ENCODE peak calls at places on chromosomes 4 and X, in five cellular contexts. P is heart left ventricle, S is transverse colon, G is hepatocyte, A is body of pancreas. Q is an unnamed sample.
A peak's percentile ranks its signal among the peaks of the same experiment; 100 is the strongest.

GRCh38 chrX:150886381-150886780 is 12.1 kb downstream of the CD99L2 start:
- DNase-seq in P (no peak), S (no peak), G (no peak), A (no peak), Q (no peak)

GRCh38 chr4:11505225-11505971 is 76.7 kb upstream of the HS3ST1 start:
- DNase-seq in P (no peak), S (peak; percentile 56), G (peak; percentile 68), A (peak; percentile 10), Q (no peak)

GRCh38 chrX:21658152-21658737 is at the start of gene KLHL34:
- DNase-seq in P (peak; percentile 55), S (peak; percentile 8), G (no peak), A (no peak), Q (peak; percentile 43)

GRCh38 chr4:48669086-48669485 is 111.0 kb downstream of the FRYL start:
- DNase-seq in P (no peak), S (peak; percentile 47), G (no peak), A (no peak), Q (no peak)

GRCh38 chrX:97616883-97617510 is 733.3 kb downstream of the RPA4 start:
- DNase-seq in P (no peak), S (no peak), G (peak; percentile 44), A (no peak), Q (no peak)

GRCh38 chr4:182339246-182339645 is 96.0 kb downstream of the TENM3 start:
- DNase-seq in P (no peak), S (no peak), G (peak; percentile 16), A (no peak), Q (no peak)

GRCh38 chr4:15303052-15303641 is 124.7 kb upstream of the C1QTNF7 start:
- DNase-seq in P (no peak), S (no peak), G (peak; percentile 26), A (no peak), Q (no peak)

GRCh38 chr4:67346654-67347053 is 198.6 kb downstream of the CENPC start:
- DNase-seq in P (no peak), S (no peak), G (no peak), A (no peak), Q (no peak)

GRCh38 chr4:168795346-168795745 is 214.7 kb downstream of the CBR4 start:
- DNase-seq in P (no peak), S (no peak), G (no peak), A (no peak), Q (no peak)

GRCh38 chr4:180449395-180449956 is 1793.7 kb upstream of the TENM3 start:
- DNase-seq in P (no peak), S (no peak), G (peak; percentile 74), A (peak; percentile 16), Q (no peak)

DNA sequence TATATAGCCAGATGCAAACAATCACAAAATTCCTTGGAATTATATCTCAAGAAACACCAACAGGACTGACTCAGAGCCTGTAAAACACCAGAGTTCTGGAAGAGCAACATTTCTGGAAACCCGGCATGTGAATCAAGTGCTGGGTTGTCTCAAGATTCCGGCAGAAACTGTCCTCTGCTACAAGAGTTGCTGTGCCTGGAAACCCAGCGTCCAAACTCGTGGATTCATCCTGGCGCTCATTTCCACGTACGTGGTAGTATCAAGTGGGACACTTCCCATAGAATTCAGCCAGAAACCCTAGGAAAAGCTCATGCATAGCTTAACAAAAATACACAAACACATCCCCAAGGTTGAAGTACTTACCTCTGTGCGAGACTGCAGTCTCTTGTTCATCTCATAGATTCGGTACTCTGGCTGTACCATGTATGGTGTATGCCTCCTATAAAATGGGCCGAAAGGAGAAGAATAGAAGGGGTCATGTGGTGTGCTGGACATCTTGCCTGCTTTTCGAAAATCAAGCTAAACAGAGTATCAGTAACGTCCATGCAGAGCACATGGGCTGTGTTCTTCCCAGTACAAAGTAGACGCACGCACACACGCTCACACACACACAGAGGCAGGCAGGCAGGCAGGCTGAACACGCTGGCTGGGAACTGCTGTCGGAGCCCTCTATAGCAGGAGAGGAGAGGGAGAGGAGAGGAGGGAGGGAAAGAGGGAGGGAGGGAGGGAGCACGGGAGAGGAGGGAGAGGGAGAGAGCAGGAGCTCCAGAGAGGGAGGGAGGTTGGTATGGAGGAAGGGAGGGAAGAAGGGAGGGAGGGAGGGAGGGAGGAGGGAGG is at the start of gene LDB2:
- DNase-seq in P (peak; percentile 78), S (peak; percentile 30), G (peak; percentile 82), A (peak; percentile 53), Q (peak; percentile 52)
- H3K4me3 ChIP-seq in P (peak within 1 kb of the TSS; percentile 59), S (peak within 1 kb of the TSS; percentile 42), G (peak within 1 kb of the TSS; percentile 48), A (no peak within 1 kb of the TSS), Q (no peak within 1 kb of the TSS)

GRCh38 chr4:108758498-108758897 is 4.4 kb downstream of the ETNPPL start:
- DNase-seq in P (no peak), S (no peak), G (no peak), A (no peak), Q (no peak)

GRCh38 chr4:108763226-108763593 is 357 bp upstream of the ETNPPL start:
- DNase-seq in P (no peak), S (no peak), G (no peak), A (no peak), Q (no peak)

GRCh38 chr4:108763981-108764380 is 1.1 kb upstream of the ETNPPL start:
- DNase-seq in P (no peak), S (no peak), G (no peak), A (no peak), Q (no peak)

GRCh38 chr4:108766058-108766457 is 3.2 kb upstream of the ETNPPL start:
- DNase-seq in P (no peak), S (no peak), G (no peak), A (no peak), Q (no peak)

DNA sequence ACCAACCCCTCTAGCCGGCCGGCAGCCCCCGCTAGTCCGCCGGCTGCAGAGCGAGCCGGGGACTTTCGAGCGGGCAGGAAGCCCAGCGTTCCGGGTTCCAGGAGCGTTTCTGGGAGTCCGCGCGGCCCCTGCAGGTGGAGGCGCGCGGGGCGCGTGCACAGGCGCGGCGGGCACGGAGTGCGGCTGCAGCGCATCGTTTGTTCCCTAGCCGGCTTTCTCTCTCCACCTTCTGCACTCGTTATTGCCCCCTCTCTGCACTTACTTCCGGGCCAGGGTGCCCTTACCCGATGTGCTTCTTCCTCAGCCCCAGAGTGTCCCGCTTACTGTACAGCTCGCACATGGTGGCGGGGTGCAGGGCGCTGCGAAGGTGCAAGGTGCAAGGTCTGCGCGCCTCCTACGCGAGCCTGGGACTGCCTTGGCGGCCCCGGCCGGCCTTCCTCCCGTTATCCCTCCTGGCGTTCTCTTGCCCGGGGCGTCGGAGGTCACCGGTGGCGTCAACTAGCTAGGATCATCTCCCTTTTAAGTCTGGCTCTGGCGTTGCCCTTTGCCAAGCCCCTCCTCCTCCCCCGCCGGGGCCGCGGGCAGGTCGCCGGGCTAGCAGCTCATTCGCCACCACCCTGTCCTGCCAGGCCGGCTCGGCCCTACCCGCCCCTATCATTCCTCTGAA is at the start of gene ETNPPL:
- DNase-seq in P (peak; percentile 68), S (no peak), G (peak; percentile 47), A (peak; percentile 42), Q (peak; percentile 2)
- TF ChIP-seq CTCF in P (no peak), S (no peak), G (no peak), A (no peak), Q (no peak)

GRCh38 chr4:7326693-7327340 is 107.9 kb downstream of the PSAPL1 start:
- DNase-seq in P (peak; percentile 60), S (no peak), G (no peak), A (no peak), Q (no peak)
- H3K4me1 ChIP-seq in P (no peaks in the 10 kb centered on the region), S (no peaks in the 10 kb centered on the region), G (no peaks in the 10 kb centered on the region), A (no peaks in the 10 kb centered on the region), Q (no peaks in the 10 kb centered on the region)

GRCh38 chrX:131826572-131826971 is 196.5 kb upstream of the STK26 start:
- DNase-seq in P (no peak), S (no peak), G (no peak), A (no peak), Q (no peak)
- H3K4me3 ChIP-seq in P (no peak overlapping the region), S (no peak overlapping the region), G (no peak overlapping the region), A (no peak overlapping the region), Q (no peak overlapping the region)

GRCh38 chr4:77194366-77194765 is 37.4 kb downstream of the CCNG2 start:
- DNase-seq in P (no peak), S (no peak), G (no peak), A (no peak), Q (no peak)

GRCh38 chr4:77196866-77197265 is 39.9 kb downstream of the CCNG2 start:
- DNase-seq in P (no peak), S (no peak), G (no peak), A (no peak), Q (no peak)

GRCh38 chr4:77193046-77193445 is 36.0 kb downstream of the CCNG2 start:
- DNase-seq in P (no peak), S (no peak), G (no peak), A (no peak), Q (no peak)

GRCh38 chr4:77194989-77195388 is 38.0 kb downstream of the CCNG2 start:
- DNase-seq in P (no peak), S (no peak), G (no peak), A (no peak), Q (no peak)

DNA sequence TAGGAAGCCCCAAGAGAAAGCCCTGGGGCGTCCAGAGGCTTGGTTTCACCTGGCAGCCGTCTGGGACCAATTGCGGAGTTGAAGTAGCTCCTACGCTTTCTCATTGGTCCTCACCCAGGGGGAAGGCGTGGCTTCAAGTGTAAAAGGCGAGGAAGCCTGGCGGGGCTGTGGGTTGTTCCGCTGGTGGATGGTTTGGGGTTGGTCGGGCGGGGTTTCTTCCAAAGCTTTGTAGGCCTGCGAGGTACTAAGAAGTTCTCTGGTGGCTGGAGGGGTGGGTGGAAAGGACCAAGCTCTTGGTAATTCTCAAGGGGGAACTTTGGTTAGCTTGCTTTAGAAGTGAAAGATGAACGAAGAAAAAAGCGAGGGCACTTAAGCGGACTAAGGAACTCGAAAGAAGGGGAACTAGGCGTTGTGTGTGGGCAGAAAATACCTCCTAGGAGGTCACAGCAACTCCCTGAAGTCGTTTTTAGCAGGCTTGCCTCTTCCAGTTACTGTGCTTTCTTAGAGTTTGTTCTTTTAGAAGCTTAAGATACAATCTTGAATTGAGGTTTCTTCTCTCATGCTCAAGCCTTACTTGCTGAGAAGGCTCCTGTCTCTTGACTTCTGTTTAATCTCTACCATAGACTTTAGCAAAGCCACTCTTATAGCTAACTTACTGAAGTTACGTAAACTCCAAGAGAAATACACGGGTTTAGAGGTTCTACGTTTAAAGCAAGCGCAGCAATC is 36.7 kb downstream of the CCNG2 start:
- DNase-seq in P (peak; percentile 77), S (peak; percentile 75), G (no peak), A (peak; percentile 35), Q (peak; percentile 78)
- TF ChIP-seq CTCF in P (no peak), S (no peak), G (no peak), A (no peak), Q (no peak)

DNA sequence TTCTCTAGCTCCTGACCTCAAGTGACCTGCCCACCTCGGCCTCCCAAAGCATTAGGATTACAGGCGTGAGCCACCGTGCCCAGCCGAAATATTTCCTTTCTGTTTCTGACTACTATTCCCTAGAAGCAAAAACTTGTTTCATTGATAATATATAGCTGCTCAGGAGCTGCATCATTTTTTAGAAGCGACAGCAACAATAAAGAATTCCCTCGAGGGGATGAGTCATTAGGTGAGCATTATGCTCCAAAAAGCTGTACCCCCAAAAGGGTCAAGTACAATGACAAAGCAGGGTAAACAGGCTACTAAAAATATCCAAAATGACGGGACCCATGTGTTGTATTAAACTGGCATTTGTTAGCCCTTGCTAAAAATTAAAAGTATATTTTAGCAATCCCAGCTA is 67.0 kb downstream of the RBM47 start:
- DNase-seq in P (no peak), S (no peak), G (no peak), A (no peak), Q (no peak)
- H3K4me1 ChIP-seq in P (no peaks in the 10 kb centered on the region), S (no peaks in the 10 kb centered on the region), G (peaks cover 26% of the 10 kb centered on the region), A (peaks cover 61% of the 10 kb centered on the region), Q (no peaks in the 10 kb centered on the region)

Q was measured in mucosa of descending colon.